ENCODE peak calls at places on chromosomes 4 and X, in six cellular contexts. A is posterior vena cava, Y is osteocyte, M is sigmoid colon, B is HAP-1, W is NCI-H2029 treated with DMSO at 0.1 percent for 48 hours. X is an unnamed sample.

GRCh38 chr4:184275766-184276165 is 58.1 kb upstream of the ENPP6 start:
- DNase-seq in A (no peak), Y (no peak), M (no peak), B (no peak), W (no peak), X (no peak)

GRCh38 chr4:6242271-6243029 is 27.2 kb upstream of the WFS1 start:
- DNase-seq in A (peak), Y (no peak), M (peak), B (no peak), W (no peak), X (no peak)

GRCh38 chr4:173536808-173537429 is 6.9 kb upstream of the HAND2 start:
- DNase-seq in A (no peak), Y (no peak), M (peak), B (no peak), W (no peak), X (peak)

GRCh38 chr4:107243141-107243779 is 207.1 kb upstream of the DKK2 start:
- DNase-seq in A (no peak), Y (no peak), M (peak), B (no peak), W (no peak), X (no peak)

GRCh38 chr4:88846232-88846790 is 148.7 kb upstream of the NAP1L5 start:
- DNase-seq in A (no peak), Y (no peak), M (no peak), B (no peak), W (no peak), X (no peak)

GRCh38 chrX:107935200-107935599 is 47.0 kb downstream of the TEX13B start:
- DNase-seq in A (no peak), Y (no peak), M (no peak), B (no peak), W (no peak), X (no peak)

GRCh38 chr4:186823989-186824388 is 100.3 kb upstream of the FAT1 start:
- DNase-seq in A (no peak), Y (no peak), M (no peak), B (no peak), W (no peak), X (no peak)

GRCh38 chrX:10111364-10112148 is 45.2 kb upstream of the CLCN4 start:
- DNase-seq in A (no peak), Y (no peak), M (peak), B (no peak), W (no peak), X (no peak)

GRCh38 chr4:120509222-120509621 is 413.3 kb downstream of the PRDM5 start:
- DNase-seq in A (no peak), Y (no peak), M (no peak), B (no peak), W (no peak), X (no peak)

GRCh38 chr4:146158036-146158745 is 17.3 kb upstream of the LSM6 start:
- DNase-seq in A (no peak), Y (no peak), M (no peak), B (no peak), W (no peak), X (no peak)

GRCh38 chr4:151034829-151035228 is 19.7 kb upstream of the LRBA start:
- DNase-seq in A (no peak), Y (no peak), M (no peak), B (no peak), W (peak), X (no peak)

GRCh38 chrX:50469206-50469605 is 1.4 kb downstream of the DGKK start:
- DNase-seq in A (no peak), Y (no peak), M (no peak), B (no peak), W (no peak), X (no peak)

GRCh38 chr4:2817701-2818350 is 24.9 kb downstream of the SH3BP2 start:
- DNase-seq in A (no peak), Y (no peak), M (no peak), B (no peak), W (no peak), X (no peak)

GRCh38 chr4:5545271-5545670 is 163.1 kb downstream of the EVC2 start:
- DNase-seq in A (no peak), Y (no peak), M (no peak), B (no peak), W (no peak), X (no peak)

GRCh38 chr4:72858328-72858727 is 211.2 kb downstream of the COX18 start:
- DNase-seq in A (no peak), Y (no peak), M (no peak), B (no peak), W (no peak), X (no peak)

GRCh38 chrX:45889471-45889870 is 655.8 kb downstream of the ZNF674 start:
- DNase-seq in A (no peak), Y (no peak), M (no peak), B (no peak), W (no peak), X (no peak)

GRCh38 chr4:2333356-2333841 is 71.5 kb upstream of the MXD4 start:
- DNase-seq in A (peak), Y (peak), M (no peak), B (no peak), W (no peak), X (peak)

GRCh38 chr4:7460591-7460990 is 25.9 kb upstream of the PSAPL1 start:
- DNase-seq in A (no peak), Y (no peak), M (no peak), B (no peak), W (no peak), X (no peak)

GRCh38 chr4:110869114-110869513 is 246.2 kb upstream of the PITX2 start:
- DNase-seq in A (no peak), Y (no peak), M (no peak), B (no peak), W (no peak), X (no peak)

GRCh38 chr4:114027596-114027995 is 48.1 kb upstream of the ARSJ start:
- DNase-seq in A (no peak), Y (no peak), M (no peak), B (no peak), W (no peak), X (no peak)

GRCh38 chr4:76012388-76012801 is 5.1 kb upstream of the CXCL9 start:
- DNase-seq in A (no peak), Y (no peak), M (no peak), B (no peak), W (no peak), X (no peak)

X was measured in endothelial cell.